ENCODE peak calls at places on chromosomes 16 and 17, in eight cellular contexts. E is sigmoid colon, S is prostate gland, L is HCT116, B is ovary, X is ascending aorta, T is lung, I is heart left ventricle. F is an unnamed sample. For H3K27me3 and H3K4me1, the result is how much of the 10 kb centered on the place peaks cover.

GRCh38 chr17:7444682-7445010 is 215 bp upstream of the CHRNB1 start:
- DNase-seq in L (no peak), E (no peak), I (no peak), B (no peak), S (no peak), T (no peak), X (no peak), F (no peak)

GRCh38 chr17:46199379-46199778 is 6.2 kb upstream of the KANSL1 start:
- DNase-seq in I (no peak), E (no peak), S (no peak), L (no peak), X (no peak), T (no peak), B (no peak), F (no peak)

GRCh38 chr17:28426081-28426519 is 20.1 kb upstream of the SLC46A1 start:
- DNase-seq in L (no peak), E (no peak), S (no peak), X (no peak), B (no peak), T (no peak), I (no peak), F (peak)

GRCh38 chr16:56950881-56951771 is 10.6 kb upstream of the CETP start:
- DNase-seq in S (peak), X (no peak), L (no peak), T (peak), I (no peak), E (peak), B (peak), F (peak)

GRCh38 chr17:76927577-76927976 is 59.4 kb downstream of the MGAT5B start:
- DNase-seq in S (no peak), T (no peak), E (no peak), L (no peak), I (no peak), B (no peak), X (no peak), F (peak)

GRCh38 chr17:44308320-44308818 is at the start of gene RUNDC3A:
- DNase-seq in S (peak), T (peak), L (peak), I (peak), X (peak), E (peak), B (peak), F (peak)

GRCh38 chr17:7903154-7904103 is 12.7 kb downstream of the RNF227 start:
- DNase-seq in T (no peak), I (no peak), L (no peak), X (no peak), E (peak), S (peak), B (no peak), F (no peak)

GRCh38 chr16:3175157-3176153 is 12.5 kb upstream of the OR1F1 start:
- DNase-seq in S (no peak), B (no peak), X (no peak), L (peak), T (no peak), E (peak), I (no peak), F (peak)

GRCh38 chr17:6427284-6427781 is 7.6 kb downstream of the AIPL1 start:
- DNase-seq in L (no peak), E (no peak), T (no peak), X (no peak), I (no peak), B (no peak), S (no peak), F (no peak)

GRCh38 chr17:73340093-73340596 is 28.3 kb upstream of the CDC42EP4 start:
- DNase-seq in I (no peak), E (peak), T (peak), S (no peak), X (peak), B (no peak), L (peak), F (no peak)
- TF ChIP-seq CTCF in I (no peak), E (no peak), T (no peak), S (peak), X (peak), B (no peak), L (peak), F (peak)

GRCh38 chr17:48644159-48644558 is 18.0 kb upstream of the HOXB9 start:
- DNase-seq in B (no peak), L (no peak), S (no peak), X (no peak), E (no peak), T (no peak), I (no peak), F (no peak)
- H3K27me3 ChIP-seq in B (under half), L (under half), S (under half), X (under half), E (half or more), T (under half), I (half or more), F (half or more)

GRCh38 chr16:67538666-67539101 is 10.1 kb downstream of the RIPOR1 start:
- DNase-seq in L (no peak), E (peak), S (no peak), I (no peak), T (no peak), X (no peak), B (no peak), F (no peak)

GRCh38 chr16:67535201-67535600 is 6.6 kb downstream of the RIPOR1 start:
- DNase-seq in S (no peak), B (no peak), I (no peak), X (no peak), E (no peak), T (no peak), L (no peak), F (no peak)

GRCh38 chr16:67537636-67538591 is 9.3 kb downstream of the RIPOR1 start:
- DNase-seq in I (peak), T (peak), B (peak), S (peak), L (no peak), X (no peak), E (peak), F (no peak)

GRCh38 chr16:67539271-67539670 is 10.6 kb downstream of the RIPOR1 start:
- DNase-seq in E (no peak), L (no peak), T (no peak), I (no peak), B (no peak), S (no peak), X (no peak), F (no peak)

GRCh38 chr16:67537270-67537635 is 8.6 kb downstream of the RIPOR1 start:
- DNase-seq in X (peak), B (peak), S (peak), E (peak), I (peak), L (no peak), T (peak), F (no peak)
- H3K4me1 ChIP-seq in X (under half), B (under half), S (under half), E (under half), I (under half), L (under half), T (under half), F (under half)

GRCh38 chr16:53984936-53985335 is 281.0 kb downstream of the FTO start:
- DNase-seq in X (no peak), I (no peak), L (no peak), B (no peak), S (peak), E (no peak), T (no peak), F (no peak)

GRCh38 chr16:53985865-53986264 is 281.9 kb downstream of the FTO start:
- DNase-seq in I (no peak), L (no peak), B (no peak), T (no peak), E (no peak), S (no peak), X (no peak), F (no peak)

GRCh38 chr16:53982631-53983042 is 278.7 kb downstream of the FTO start:
- DNase-seq in I (no peak), X (no peak), B (no peak), E (no peak), T (no peak), L (no peak), S (no peak), F (no peak)

GRCh38 chr16:53980675-53981074 is 276.7 kb downstream of the FTO start:
- DNase-seq in I (no peak), S (no peak), X (no peak), L (no peak), E (no peak), T (no peak), B (no peak), F (no peak)
- TF ChIP-seq CTCF in I (no peak), S (no peak), X (no peak), L (no peak), E (no peak), T (no peak), B (no peak), F (no peak)

GRCh38 chr16:87600246-87600645 is 2.1 kb upstream of the JPH3 start:
- DNase-seq in L (no peak), S (no peak), T (no peak), I (no peak), B (no peak), E (no peak), X (no peak), F (no peak)
- H3K27me3 ChIP-seq in L (half or more), S (under half), T (under half), I (half or more), B (under half), E (half or more), X (under half), F (half or more)

GRCh38 chr16:72936408-72936807 is 111.5 kb downstream of the ZFHX3 start:
- DNase-seq in X (no peak), T (no peak), L (no peak), S (no peak), B (no peak), I (no peak), E (peak), F (no peak)

GRCh38 chr16:72938426-72939164 is 109.3 kb downstream of the ZFHX3 start:
- DNase-seq in B (peak), E (peak), S (peak), L (no peak), I (peak), X (peak), T (peak), F (peak)

GRCh38 chr16:72935896-72936295 is 112.0 kb downstream of the ZFHX3 start:
- DNase-seq in X (no peak), E (peak), B (peak), S (no peak), L (no peak), I (no peak), T (no peak), F (no peak)

GRCh38 chr16:72937916-72938315 is 110.0 kb downstream of the ZFHX3 start:
- DNase-seq in B (no peak), S (no peak), X (no peak), I (no peak), E (peak), L (no peak), T (no peak), F (no peak)

GRCh38 chr16:72937360-72937759 is 110.6 kb downstream of the ZFHX3 start:
- DNase-seq in L (no peak), I (no peak), B (no peak), X (no peak), T (no peak), S (no peak), E (peak), F (no peak)
- H3K4me1 ChIP-seq in L (under half), I (under half), B (under half), X (under half), T (under half), S (under half), E (under half), F (under half)

GRCh38 chr17:4480929-4481898 is 17.5 kb upstream of the SPNS2 start:
- DNase-seq in B (no peak), L (no peak), S (no peak), T (no peak), I (no peak), E (no peak), X (no peak), F (no peak)
- TF ChIP-seq CTCF in B (no peak), L (no peak), S (no peak), T (no peak), I (no peak), E (no peak), X (no peak), F (no peak)